ENCODE peak calls at places on chromosomes 12 and 14, in six cellular contexts. W is AG08395, U is adrenal gland, A is AG04450, E is NCI-H2029 treated with DMSO at 0.1 percent for 48 hours, X is NCI-H1105. C is an unnamed sample.

GRCh38 chr12:1642513-1642912 is 13.5 kb downstream of the WNT5B start:
- DNase-seq in W (no peak), U (no peak), A (no peak), E (no peak), X (peak; percentile 26), C (no peak)

GRCh38 chr14:34665785-34666425 is 36.0 kb upstream of the SNX6 start:
- DNase-seq in W (peak; percentile 50), U (peak; percentile 49), A (peak; percentile 80), E (no peak), X (no peak), C (peak; percentile 17)

GRCh38 chr12:14403711-14404164 is 38.3 kb downstream of the ATF7IP start:
- DNase-seq in W (peak; percentile 64), U (peak; percentile 53), A (no peak), E (peak; percentile 84), X (peak; percentile 98), C (no peak)

GRCh38 chr12:59405992-59406391 is 189.8 kb upstream of the SLC16A7 start:
- DNase-seq in W (no peak), U (no peak), A (no peak), E (no peak), X (no peak), C (no peak)

GRCh38 chr12:10221846-10222245 is 9.2 kb downstream of the GABARAPL1 start:
- DNase-seq in W (no peak), U (no peak), A (no peak), E (no peak), X (no peak), C (no peak)

GRCh38 chr14:99715266-99716000 is 31.3 kb downstream of the CYP46A1 start:
- DNase-seq in W (no peak), U (no peak), A (no peak), E (no peak), X (no peak), C (no peak)

GRCh38 chr14:52936437-52936836 is 14.4 kb downstream of the FERMT2 start:
- DNase-seq in W (no peak), U (no peak), A (no peak), E (no peak), X (no peak), C (no peak)

GRCh38 chr14:96001866-96002510 is 37.2 kb upstream of the C14orf132 start:
- DNase-seq in W (peak; percentile 37), U (no peak), A (no peak), E (no peak), X (no peak), C (no peak)

GRCh38 chr12:105480162-105480561 is 149.7 kb downstream of the C12orf75 start:
- DNase-seq in W (no peak), U (no peak), A (no peak), E (no peak), X (no peak), C (no peak)

GRCh38 chr14:30798516-30798915 is 75.8 kb upstream of the COCH start:
- DNase-seq in W (no peak), U (no peak), A (no peak), E (no peak), X (no peak), C (no peak)

GRCh38 chr14:77043177-77043983 is 14.9 kb upstream of the IRF2BPL start:
- DNase-seq in W (peak; percentile 68), U (peak; percentile 77), A (no peak), E (no peak), X (no peak), C (no peak)

GRCh38 chr14:57390806-57391562 is 598 bp downstream of the NAA30 start:
- DNase-seq in W (peak; percentile 29), U (peak; percentile 42), A (no peak), E (no peak), X (peak; percentile 38), C (peak; percentile 38)

GRCh38 chr12:72011374-72011773 is 72.7 kb downstream of the TPH2 start:
- DNase-seq in W (no peak), U (peak; percentile 14), A (no peak), E (no peak), X (no peak), C (no peak)

GRCh38 chr12:34336619-34337465 is 314.5 kb downstream of the ALG10 start:
- DNase-seq in W (no peak), U (no peak), A (no peak), E (no peak), X (peak; percentile 77), C (no peak)

GRCh38 chr14:65239143-65239672 is 136.9 kb upstream of the MAX start:
- DNase-seq in W (peak; percentile 67), U (no peak), A (no peak), E (no peak), X (no peak), C (peak; percentile 59)

GRCh38 chr12:52005903-52006703 is 643 bp upstream of the TAMALIN start:
- DNase-seq in W (no peak), U (peak; percentile 62), A (no peak), E (no peak), X (no peak), C (peak; percentile 75)

C was measured in transverse colon.